ENCODE peak calls at places on chromosomes 16 and 17, in ten cellular contexts. H is colonic mucosa, D is spleen, B is hepatocyte, M is neural progenitor cell, V is tibial artery, I is esophagus muscularis mucosa, J is breast epithelium, K is esophagus squamous epithelium, L is Peyer's patch. N is an unnamed sample.
A peak's percentile ranks its signal among the peaks of the same experiment; 100 is the strongest.

GRCh38 chr16:16139061-16139460 is 84.2 kb downstream of the ABCC6 start:
- DNase-seq in H (no peak), L (no peak), M (no peak), D (no peak), B (no peak), I (no peak), J (no peak), K (no peak), V (no peak), N (no peak)

GRCh38 chr17:29909604-29910003 is 20.4 kb downstream of the SSH2 start:
- DNase-seq in B (no peak), D (no peak), J (no peak), H (no peak), M (no peak), V (no peak), L (no peak), I (no peak), K (no peak), N (no peak)

GRCh38 chr17:58007781-58008706 is 998 bp upstream of the SRSF1 start:
- DNase-seq in D (no peak), J (no peak), V (no peak), K (no peak), I (no peak), H (no peak), B (no peak), L (no peak), M (no peak), N (no peak)

GRCh38 chr17:78231991-78232759 is 744 bp downstream of the TMEM235 start:
- DNase-seq in M (peak; percentile 78), B (peak; percentile 48), H (no peak), K (no peak), V (no peak), J (no peak), L (no peak), I (no peak), D (peak; percentile 76), N (no peak)

GRCh38 chr17:73644145-73645049 is at the start of gene SDK2:
- DNase-seq in V (no peak), M (peak; percentile 61), H (peak; percentile 33), D (no peak), K (no peak), L (no peak), I (no peak), J (no peak), B (peak; percentile 53), N (peak; percentile 53)

GRCh38 chr16:77896357-77896972 is 108.1 kb downstream of the VAT1L start:
- DNase-seq in M (peak; percentile 13), H (no peak), V (no peak), L (no peak), D (no peak), K (no peak), I (no peak), B (no peak), J (no peak), N (peak; percentile 42)

GRCh38 chr17:56912105-56912999 is 1.5 kb downstream of the TRIM25 start:
- DNase-seq in I (no peak), D (no peak), M (no peak), H (peak; percentile 52), V (peak; percentile 86), L (peak; percentile 68), J (peak; percentile 31), B (no peak), K (no peak), N (no peak)

GRCh38 chr17:45824475-45824874 is 20.2 kb upstream of the SPPL2C start:
- DNase-seq in V (no peak), M (no peak), B (no peak), H (no peak), K (no peak), I (no peak), J (no peak), D (no peak), L (no peak), N (no peak)

GRCh38 chr17:75823257-75824041 is 20.8 kb downstream of the UNC13D start:
- DNase-seq in H (no peak), I (no peak), L (no peak), M (no peak), B (no peak), V (no peak), K (no peak), D (no peak), J (no peak), N (peak; percentile 8)

GRCh38 chr16:26220894-26221293 is 529.1 kb downstream of the HS3ST4 start:
- DNase-seq in M (no peak), I (no peak), B (no peak), D (no peak), K (no peak), V (no peak), L (no peak), J (no peak), H (no peak), N (no peak)

GRCh38 chr17:20944014-20944905 is 98.6 kb downstream of the USP22 start:
- DNase-seq in V (no peak), M (peak; percentile 19), D (no peak), B (peak; percentile 73), J (peak; percentile 57), L (peak; percentile 73), K (no peak), H (peak; percentile 65), I (no peak), N (peak; percentile 74)

DNA sequence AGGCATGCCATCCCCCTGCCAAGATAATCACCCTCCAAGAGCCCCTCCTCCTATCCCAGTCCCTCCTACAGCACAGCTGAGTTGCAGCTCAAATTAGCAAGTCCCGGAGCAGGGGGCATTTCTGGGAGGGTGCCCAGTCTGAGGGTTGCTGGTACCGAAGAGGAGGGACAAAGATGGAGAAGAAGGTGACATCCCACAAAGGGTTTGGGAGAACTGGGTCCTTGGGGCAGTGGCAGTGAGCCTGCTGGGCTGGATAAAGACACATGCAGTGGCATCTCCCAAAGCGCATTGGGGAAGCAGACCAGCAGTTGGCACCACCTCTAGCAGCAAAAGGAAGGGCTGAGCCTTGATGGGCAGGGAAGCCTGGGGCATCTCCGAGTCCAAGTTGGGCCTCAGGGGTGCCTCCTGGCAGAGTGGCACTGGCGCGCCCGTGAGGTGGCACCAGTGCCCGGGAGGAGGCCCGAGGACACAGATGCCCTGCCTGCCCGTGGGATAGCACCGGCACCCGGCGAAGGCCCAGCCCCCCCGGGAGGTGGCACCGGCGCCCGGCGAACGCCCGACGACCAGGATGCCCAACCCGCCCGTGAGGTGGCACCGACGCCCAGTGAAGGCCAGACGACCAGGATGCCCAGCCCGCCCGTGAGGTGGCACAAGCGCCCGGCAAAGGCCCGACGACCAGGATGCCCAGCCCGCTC is 622 bp downstream of the TOM1L2 start:
- DNase-seq in K (no peak), H (peak; percentile 42), L (peak; percentile 59), D (peak; percentile 93), B (no peak), J (peak; percentile 35), I (no peak), V (peak; percentile 25), M (peak; percentile 36), N (no peak)
- TF ChIP-seq CTCF in K (no peak), H (no peak), L (no peak), D (no peak), B (no peak), J (no peak), I (no peak), V (no peak), M (no peak), N (no peak)

GRCh38 chr17:38613525-38613980 is 7.8 kb upstream of the SRCIN1 start:
- DNase-seq in L (no peak), V (no peak), D (no peak), H (no peak), I (no peak), M (no peak), J (no peak), K (no peak), B (no peak), N (no peak)
- H3K27me3 ChIP-seq in L (no peaks in the 10 kb centered on the region), V (peaks cover 69% of the 10 kb centered on the region), D (peaks cover 20% of the 10 kb centered on the region), H (peaks cover 6% of the 10 kb centered on the region), I (peaks cover 77% of the 10 kb centered on the region), M (no peaks in the 10 kb centered on the region), J (peaks cover 11% of the 10 kb centered on the region), K (peaks cover 74% of the 10 kb centered on the region), B (peaks cover 14% of the 10 kb centered on the region), N (no peaks in the 10 kb centered on the region)

GRCh38 chr17:2366747-2367494 is 29.6 kb downstream of the SGSM2 start:
- DNase-seq in D (no peak), H (no peak), L (no peak), I (no peak), J (no peak), V (no peak), K (no peak), M (peak; percentile 66), B (no peak), N (peak; percentile 84)
- TF ChIP-seq CTCF in D (no peak), H (no peak), L (no peak), I (no peak), J (no peak), V (no peak), K (no peak), M (peak; percentile 61), B (peak; percentile 32), N (peak; percentile 79)

GRCh38 chr17:72119963-72120877 is 600 bp upstream of the SOX9 start:
- DNase-seq in L (peak; percentile 56), D (no peak), B (peak; percentile 76), J (peak; percentile 51), K (no peak), I (no peak), V (peak; percentile 40), M (peak; percentile 75), H (peak; percentile 56), N (peak; percentile 39)

GRCh38 chr17:72122002-72122310 is 1.1 kb downstream of the SOX9 start:
- DNase-seq in I (no peak), J (no peak), D (no peak), H (no peak), K (no peak), V (no peak), L (no peak), M (no peak), B (peak; percentile 38), N (no peak)

GRCh38 chr17:72120878-72121163 is at the start of gene SOX9:
- DNase-seq in D (no peak), I (no peak), V (peak; percentile 80), H (peak; percentile 95), J (peak; percentile 97), K (no peak), L (peak; percentile 88), B (peak; percentile 93), M (peak; percentile 94), N (peak; percentile 34)

GRCh38 chr17:72122336-72122667 is 1.5 kb downstream of the SOX9 start:
- DNase-seq in H (no peak), M (no peak), B (no peak), K (no peak), V (no peak), L (no peak), J (no peak), D (no peak), I (no peak), N (no peak)

DNA sequence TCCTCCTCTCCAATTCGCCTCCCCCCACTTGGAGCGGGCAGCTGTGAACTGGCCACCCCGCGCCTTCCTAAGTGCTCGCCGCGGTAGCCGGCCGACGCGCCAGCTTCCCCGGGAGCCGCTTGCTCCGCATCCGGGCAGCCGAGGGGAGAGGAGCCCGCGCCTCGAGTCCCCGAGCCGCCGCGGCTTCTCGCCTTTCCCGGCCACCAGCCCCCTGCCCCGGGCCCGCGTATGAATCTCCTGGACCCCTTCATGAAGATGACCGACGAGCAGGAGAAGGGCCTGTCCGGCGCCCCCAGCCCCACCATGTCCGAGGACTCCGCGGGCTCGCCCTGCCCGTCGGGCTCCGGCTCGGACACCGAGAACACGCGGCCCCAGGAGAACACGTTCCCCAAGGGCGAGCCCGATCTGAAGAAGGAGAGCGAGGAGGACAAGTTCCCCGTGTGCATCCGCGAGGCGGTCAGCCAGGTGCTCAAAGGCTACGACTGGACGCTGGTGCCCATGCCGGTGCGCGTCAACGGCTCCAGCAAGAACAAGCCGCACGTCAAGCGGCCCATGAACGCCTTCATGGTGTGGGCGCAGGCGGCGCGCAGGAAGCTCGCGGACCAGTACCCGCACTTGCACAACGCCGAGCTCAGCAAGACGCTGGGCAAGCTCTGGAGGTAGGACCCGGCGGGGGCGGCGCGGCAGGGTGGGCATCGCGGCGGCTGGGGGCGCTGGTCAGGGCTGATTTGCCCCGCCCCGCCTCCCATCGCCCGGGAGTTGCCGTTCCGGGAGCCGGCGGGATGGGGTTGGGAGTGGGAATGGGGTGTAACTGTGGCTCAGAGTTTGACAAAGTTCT is 563 bp downstream of the SOX9 start:
- DNase-seq in J (no peak), V (no peak), B (peak; percentile 63), M (peak; percentile 71), H (peak; percentile 58), L (peak; percentile 51), D (no peak), K (no peak), I (no peak), N (peak; percentile 44)
- H3K27me3 ChIP-seq in J (peaks cover 20% of the 10 kb centered on the region), V (peaks cover 34% of the 10 kb centered on the region), B (peaks cover 32% of the 10 kb centered on the region), M (peaks cover 41% of the 10 kb centered on the region), H (peaks cover 25% of the 10 kb centered on the region), L (peaks cover 25% of the 10 kb centered on the region), D (peaks cover 66% of the 10 kb centered on the region), K (peaks cover 89% of the 10 kb centered on the region), I (peaks cover 98% of the 10 kb centered on the region), N (peaks cover 82% of the 10 kb centered on the region)

N was measured in WERI-Rb-1.